ENCODE peak calls at places on chromosomes 7 and 10, in six cellular contexts. U, W, M, B, S and P are unnamed samples.

GRCh38 chr10:110205051-110205675 is 2.2 kb upstream of the MXI1 start:
- DNase-seq in M (no peak), U (no peak), S (no peak), W (no peak), B (no peak), P (no peak)

GRCh38 chr7:7424151-7424873 is 111.4 kb downstream of the COL28A1 start:
- DNase-seq in M (peak), W (peak), S (peak), B (peak), U (peak), P (peak)

GRCh38 chr7:96285579-96285978 is 36.3 kb downstream of the SLC25A13 start:
- DNase-seq in W (no peak), U (no peak), M (peak), B (no peak), S (no peak), P (peak)

GRCh38 chr10:112750427-112751167 is 199.4 kb upstream of the TCF7L2 start:
- DNase-seq in S (no peak), W (no peak), U (no peak), B (no peak), M (no peak), P (no peak)

GRCh38 chr10:97549587-97550322 is 22.8 kb upstream of the ANKRD2 start:
- DNase-seq in B (no peak), W (no peak), S (no peak), M (no peak), U (no peak), P (no peak)

GRCh38 chr10:74056081-74056818 is 58.3 kb downstream of the VCL start:
- DNase-seq in M (peak), U (no peak), W (no peak), S (no peak), B (peak), P (no peak)

GRCh38 chr10:74770400-74770799 is 56.0 kb upstream of the KAT6B start:
- DNase-seq in U (no peak), B (no peak), S (no peak), W (no peak), M (no peak), P (no peak)

GRCh38 chr10:13472359-13472758 is 56.5 kb downstream of the BEND7 start:
- DNase-seq in U (no peak), M (no peak), S (no peak), B (no peak), W (no peak), P (no peak)

GRCh38 chr7:4871056-4871680 is 9.3 kb upstream of the PAPOLB start:
- DNase-seq in M (no peak), S (no peak), U (peak), B (peak), W (no peak), P (no peak)

GRCh38 chr7:74464931-74465906 is 11.5 kb downstream of the GTF2IRD1 start:
- DNase-seq in M (no peak), S (no peak), W (no peak), U (no peak), B (no peak), P (no peak)

GRCh38 chr7:139505563-139505962 is 17.9 kb upstream of the CLEC2L start:
- DNase-seq in S (no peak), U (no peak), W (no peak), M (no peak), B (no peak), P (no peak)